ENCODE peak calls at places on chromosomes 11 and 22, in seven cellular contexts. Y, C, K, S, H, I and M are unnamed samples.

GRCh38 chr11:117146521-117146920 is 2.4 kb downstream of the PAFAH1B2 start:
- DNase-seq in I (no peak), S (no peak), K (peak; percentile 38), Y (no peak), H (no peak), C (no peak), M (no peak)

GRCh38 chr11:116217006-116217405 is 555.8 kb downstream of the BUD13 start:
- DNase-seq in I (no peak), Y (peak; percentile 83), H (no peak), C (peak; percentile 27), K (peak; percentile 65), S (no peak), M (peak; percentile 57)

GRCh38 chr22:17384612-17385345 is 15.5 kb downstream of the CECR2 start:
- DNase-seq in I (no peak), K (no peak), H (no peak), Y (no peak), S (no peak), C (no peak), M (no peak)

GRCh38 chr11:111764621-111765020 is 1.6 kb downstream of the PPP2R1B start:
- DNase-seq in S (no peak), C (no peak), Y (no peak), H (no peak), K (peak; percentile 61), I (no peak), M (peak; percentile 73)

GRCh38 chr11:8167796-8168195 is 1.0 kb downstream of the RIC3 start:
- DNase-seq in H (peak; percentile 46), Y (no peak), K (peak; percentile 32), S (peak; percentile 13), C (no peak), I (no peak), M (no peak)

GRCh38 chr11:65124480-65125196 is 2.5 kb downstream of the MRPL49 start:
- DNase-seq in I (no peak), K (no peak), H (no peak), C (no peak), S (no peak), Y (no peak), M (no peak)

GRCh38 chr22:32080904-32081303 is 37.8 kb downstream of the SLC5A1 start:
- DNase-seq in S (peak; percentile 68), K (peak; percentile 71), H (peak; percentile 56), I (peak; percentile 55), C (peak; percentile 59), Y (peak; percentile 84), M (peak; percentile 60)

GRCh38 chr11:31812392-31813241 is 1.5 kb upstream of the PAX6 start:
- DNase-seq in S (no peak), C (no peak), Y (peak; percentile 51), H (peak; percentile 94), I (peak; percentile 42), K (peak; percentile 50), M (peak; percentile 42)

GRCh38 chr11:104164028-104164520 is at the start of gene PDGFD:
- DNase-seq in H (peak; percentile 93), I (peak; percentile 75), Y (peak; percentile 93), S (peak; percentile 84), K (peak; percentile 64), C (no peak), M (peak; percentile 67)

GRCh38 chr22:45512363-45512762 is 9.7 kb downstream of the FBLN1 start:
- DNase-seq in Y (no peak), H (no peak), K (no peak), C (no peak), I (no peak), S (no peak), M (no peak)

GRCh38 chr22:38830026-38830844 is 13.6 kb downstream of the NPTXR start:
- DNase-seq in S (no peak), K (no peak), Y (no peak), I (no peak), H (no peak), C (no peak), M (no peak)

GRCh38 chr22:39913321-39913720 is 12.4 kb downstream of the GRAP2 start:
- DNase-seq in K (no peak), I (no peak), C (no peak), S (no peak), H (peak; percentile 57), Y (no peak), M (no peak)

GRCh38 chr11:429931-430456 is 11.8 kb downstream of the ANO9 start:
- DNase-seq in H (no peak), Y (no peak), C (no peak), S (no peak), K (no peak), I (no peak), M (no peak)

GRCh38 chr22:30290318-30290678 is 993 bp upstream of the CASTOR1 start:
- DNase-seq in Y (no peak), H (no peak), K (peak; percentile 44), I (no peak), S (no peak), C (no peak), M (no peak)

GRCh38 chr11:128054323-128054910 is 532.9 kb downstream of the ETS1 start:
- DNase-seq in S (no peak), Y (no peak), K (peak; percentile 79), C (no peak), I (peak; percentile 16), H (no peak), M (no peak)

GRCh38 chr22:42627981-42628380 is 12.4 kb downstream of the ATP5MGL start:
- DNase-seq in H (no peak), I (no peak), C (no peak), K (no peak), Y (no peak), S (no peak), M (no peak)

GRCh38 chr22:46660604-46661201 is 40.5 kb downstream of the GRAMD4 start:
- DNase-seq in Y (peak; percentile 53), C (no peak), S (no peak), I (no peak), K (no peak), H (no peak), M (no peak)

GRCh38 chr11:123437236-123437979 is 7.3 kb downstream of the GRAMD1B start:
- DNase-seq in H (no peak), K (no peak), C (no peak), S (no peak), I (no peak), Y (no peak), M (no peak)

GRCh38 chr22:37230673-37231405 is 13.2 kb downstream of the RAC2 start:
- DNase-seq in K (no peak), I (peak; percentile 86), S (no peak), Y (no peak), C (no peak), H (no peak), M (no peak)

GRCh38 chr11:118907749-118908106 is 18.0 kb downstream of the BCL9L start:
- DNase-seq in I (no peak), K (no peak), Y (peak; percentile 69), H (peak; percentile 64), C (no peak), S (no peak), M (no peak)

DNA sequence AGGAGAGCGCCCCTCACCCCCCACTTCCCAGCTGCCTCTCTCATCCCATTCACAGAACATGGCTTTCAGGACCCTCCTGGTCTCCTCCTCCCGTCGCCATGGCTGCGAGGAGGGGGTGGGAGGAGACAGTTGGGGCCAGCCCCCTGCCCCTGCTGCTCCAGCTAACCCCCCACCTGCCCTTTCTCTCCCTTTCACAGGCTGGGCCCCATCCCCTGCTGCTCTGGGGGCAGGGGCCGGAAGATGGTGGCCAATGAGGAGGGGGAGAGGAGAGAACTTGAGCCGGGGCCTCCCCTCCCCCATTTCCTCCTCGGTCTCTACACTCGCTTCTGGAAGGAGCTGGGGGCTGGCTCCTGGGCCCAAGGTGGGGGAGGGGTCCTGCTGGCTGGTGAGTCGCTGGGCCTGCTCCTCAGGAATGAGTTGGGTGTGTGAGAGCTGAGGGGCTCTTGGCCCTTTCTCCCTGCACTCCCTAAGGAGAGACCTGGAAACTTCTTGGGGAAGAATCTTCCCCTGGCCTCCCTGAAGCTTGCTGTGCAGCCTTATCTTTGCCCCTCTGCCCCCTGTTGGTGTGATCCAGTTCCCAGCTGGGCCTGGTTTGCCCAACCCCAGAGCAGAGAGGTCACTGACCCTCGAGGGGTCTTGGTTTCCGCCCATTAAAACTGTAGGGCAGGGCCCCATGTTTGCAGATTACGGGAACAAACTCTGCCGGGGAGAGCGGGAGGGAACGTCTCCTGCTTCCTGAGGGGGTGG is 10.2 kb downstream of the YPEL4 start:
- DNase-seq in K (peak; percentile 23), I (no peak), C (no peak), S (peak; percentile 86), Y (peak; percentile 99), H (peak; percentile 98), M (peak; percentile 51)
- TF ChIP-seq EZH2phosphoT487 in K (no peak), I (no peak), C (no peak), S (no peak), Y (no peak), H (no peak), M (no peak)

DNA sequence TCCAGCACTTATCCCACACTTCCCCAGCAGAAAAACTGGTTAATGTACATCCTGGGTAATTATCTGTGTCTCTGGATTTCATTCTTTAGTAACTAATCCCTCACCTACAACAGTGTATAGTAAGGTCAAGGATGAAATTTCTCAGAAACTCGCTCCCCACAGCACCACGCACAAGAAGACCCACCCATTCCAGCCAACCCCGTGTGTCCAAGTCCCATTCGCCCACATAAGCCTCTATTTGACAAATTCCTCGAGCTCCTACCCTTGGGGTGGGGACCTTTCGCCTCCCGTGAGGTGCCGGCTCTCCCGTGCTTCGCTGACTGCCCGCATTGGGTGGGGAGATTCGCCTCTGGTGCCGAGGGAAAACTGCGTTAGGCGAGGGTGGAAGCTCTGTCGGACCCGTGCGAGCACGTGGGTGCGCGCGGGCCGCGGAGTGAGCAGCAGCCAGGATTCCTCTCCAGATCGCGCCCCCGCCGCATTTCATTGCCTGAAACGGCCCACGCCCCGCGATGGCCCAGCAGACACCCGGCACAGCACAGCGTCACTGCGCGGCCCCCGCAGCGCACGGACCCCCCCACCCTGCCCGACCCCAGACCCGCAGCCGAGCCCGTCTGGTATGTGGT is 866 bp downstream of the EXPH5 start:
- DNase-seq in K (peak; percentile 32), C (no peak), I (peak; percentile 30), S (peak; percentile 55), H (no peak), Y (peak; percentile 47), M (peak; percentile 44)
- TF ChIP-seq EZH2 in K (no peak), C (no peak), I (no peak), S (no peak), H (peak; percentile 40), Y (no peak), M (no peak)

GRCh38 chr11:79456501-79456900 is 15.7 kb upstream of the TENM4 start:
- DNase-seq in K (no peak), I (no peak), S (no peak), C (no peak), H (no peak), Y (no peak), M (no peak)

GRCh38 chr11:79465160-79465559 is 24.3 kb upstream of the TENM4 start:
- DNase-seq in C (no peak), H (no peak), Y (no peak), I (no peak), S (no peak), K (no peak), M (no peak)

GRCh38 chr11:79458712-79459111 is 17.9 kb upstream of the TENM4 start:
- DNase-seq in H (no peak), K (no peak), C (no peak), Y (no peak), I (peak; percentile 76), S (no peak), M (no peak)

GRCh38 chr11:79466411-79466810 is 25.6 kb upstream of the TENM4 start:
- DNase-seq in K (peak; percentile 59), H (no peak), C (no peak), I (no peak), S (peak; percentile 37), Y (no peak), M (peak; percentile 30)

GRCh38 chr11:79461144-79461543 is 20.3 kb upstream of the TENM4 start:
- DNase-seq in K (peak; percentile 58), Y (peak; percentile 71), H (peak; percentile 64), C (peak; percentile 1), S (peak; percentile 70), I (peak; percentile 42), M (peak; percentile 45)
- H3K4me2 ChIP-seq in K (no peak overlapping the region), Y (no peak overlapping the region), H (no peak overlapping the region), C (no peak overlapping the region), S (no peak overlapping the region), I (no peak overlapping the region), M (no peak overlapping the region)

GRCh38 chr11:69431893-69432738 is 49.3 kb upstream of the LINC01488 start:
- DNase-seq in K (no peak), H (no peak), I (no peak), C (no peak), S (no peak), Y (no peak), M (no peak)
- TF ChIP-seq EZH2phosphoT487 in K (no peak), H (no peak), I (no peak), C (no peak), S (no peak), Y (no peak), M (no peak)